ENCODE peak calls at places on chromosomes 16 and 17, in four cellular contexts. K is left ventricle myocardium inferior, D is cardiac muscle cell, O is spleen. M is an unnamed sample.

GRCh38 chr17:73122953-73123605 is 30.6 kb upstream of the SLC39A11 start:
- DNase-seq in D (no peak), K (no peak), O (no peak), M (no peak)

GRCh38 chr17:79038545-79039135 is 14.7 kb downstream of the C1QTNF1 start:
- DNase-seq in D (no peak), O (peak; percentile 41), K (no peak), M (no peak)

GRCh38 chr17:67434061-67434525 is 57.0 kb downstream of the PITPNC1 start:
- DNase-seq in K (peak; percentile 54), O (peak; percentile 80), D (no peak), M (peak; percentile 64)

GRCh38 chr17:77054926-77055325 is 85.8 kb upstream of the SEC14L1 start:
- DNase-seq in K (no peak), D (no peak), O (no peak), M (no peak)

GRCh38 chr16:26762596-26762995 is 304.1 kb upstream of the C16orf82 start:
- DNase-seq in K (no peak), D (peak; percentile 52), O (no peak), M (no peak)

GRCh38 chr16:84647830-84648594 is at the start of gene KLHL36:
- DNase-seq in O (peak; percentile 94), K (peak; percentile 69), D (peak; percentile 67), M (peak; percentile 81)

GRCh38 chr17:31548709-31549108 is 157.2 kb downstream of the RAB11FIP4 start:
- DNase-seq in D (no peak), O (peak; percentile 51), K (no peak), M (no peak)

GRCh38 chr17:17205368-17206148 is 575 bp downstream of the PLD6 start:
- DNase-seq in K (peak; percentile 55), D (no peak), O (peak; percentile 91), M (peak; percentile 81)

GRCh38 chr17:10034719-10035475 is 129.8 kb upstream of the RCVRN start:
- DNase-seq in O (peak; percentile 69), D (no peak), K (no peak), M (no peak)

GRCh38 chr17:46191332-46192210 is 1.7 kb downstream of the KANSL1 start:
- DNase-seq in K (no peak), D (peak; percentile 71), O (no peak), M (no peak)

GRCh38 chr17:80846932-80847331 is 144.7 kb upstream of the CHMP6 start:
- DNase-seq in O (peak; percentile 58), D (no peak), K (no peak), M (peak; percentile 41)
- H3K4me1 ChIP-seq in O (peaks cover 29% of the 10 kb centered on the region), D (no peaks in the 10 kb centered on the region), K (no peaks in the 10 kb centered on the region), M (no peaks in the 10 kb centered on the region)

DNA sequence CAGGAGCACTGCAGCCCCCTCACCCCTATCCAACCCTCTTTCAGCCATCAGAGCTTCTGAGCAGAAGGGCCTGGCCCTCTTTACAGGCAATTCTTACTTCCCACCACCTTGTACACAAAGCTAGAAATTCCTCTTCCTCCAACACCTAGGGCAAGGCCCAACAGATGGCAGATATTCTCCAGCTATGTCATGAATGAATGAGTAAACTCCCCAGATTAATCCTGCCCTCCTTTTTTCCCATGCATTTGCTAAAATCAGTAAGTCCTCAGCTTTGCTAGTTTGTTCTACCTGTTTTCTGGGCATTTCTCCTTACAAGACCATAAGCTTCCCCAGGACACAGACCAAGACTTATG is 20.4 kb upstream of the MRPS23 start:
- DNase-seq in O (no peak), K (no peak), D (no peak), M (no peak)
- H3K4me3 ChIP-seq in O (no peak overlapping the region), K (no peak overlapping the region), D (no peak overlapping the region), M (no peak overlapping the region)

DNA sequence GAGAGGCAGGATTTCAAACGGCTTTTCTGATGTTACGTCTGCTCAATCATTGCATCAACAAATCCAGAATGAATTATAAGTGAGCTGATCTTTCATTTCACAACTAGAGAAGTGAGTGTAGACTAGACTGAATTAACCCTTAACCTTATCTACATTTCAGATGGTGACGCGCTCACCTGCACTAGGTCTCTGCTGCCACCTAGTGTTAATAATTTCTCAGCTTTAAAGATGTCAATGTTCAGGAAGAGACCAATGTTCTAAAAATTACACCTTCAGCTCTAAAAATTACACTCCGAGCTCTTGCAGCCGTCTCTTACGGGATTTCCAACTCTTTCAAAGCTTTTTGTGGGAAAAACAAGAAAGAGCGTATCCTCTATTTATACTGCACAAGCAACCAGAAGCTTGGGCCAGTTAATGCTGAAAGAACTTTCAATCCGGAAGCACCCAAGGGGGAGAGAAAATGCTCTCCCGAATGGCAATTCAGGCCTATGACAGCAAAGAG is 88.2 kb upstream of the FA2H start:
- DNase-seq in O (no peak), D (peak; percentile 60), K (no peak), M (no peak)
- H3K27ac ChIP-seq in O (no peak overlapping the region), D (no peak overlapping the region), K (no peak overlapping the region), M (no peak overlapping the region)

GRCh38 chr16:49457196-49457595 is 83.6 kb downstream of the C16orf78 start:
- DNase-seq in O (peak; percentile 33), K (no peak), D (no peak), M (no peak)
- H3K4me1 ChIP-seq in O (peaks cover 10% of the 10 kb centered on the region), K (peaks cover 7% of the 10 kb centered on the region), D (no peaks in the 10 kb centered on the region), M (no peaks in the 10 kb centered on the region)

DNA sequence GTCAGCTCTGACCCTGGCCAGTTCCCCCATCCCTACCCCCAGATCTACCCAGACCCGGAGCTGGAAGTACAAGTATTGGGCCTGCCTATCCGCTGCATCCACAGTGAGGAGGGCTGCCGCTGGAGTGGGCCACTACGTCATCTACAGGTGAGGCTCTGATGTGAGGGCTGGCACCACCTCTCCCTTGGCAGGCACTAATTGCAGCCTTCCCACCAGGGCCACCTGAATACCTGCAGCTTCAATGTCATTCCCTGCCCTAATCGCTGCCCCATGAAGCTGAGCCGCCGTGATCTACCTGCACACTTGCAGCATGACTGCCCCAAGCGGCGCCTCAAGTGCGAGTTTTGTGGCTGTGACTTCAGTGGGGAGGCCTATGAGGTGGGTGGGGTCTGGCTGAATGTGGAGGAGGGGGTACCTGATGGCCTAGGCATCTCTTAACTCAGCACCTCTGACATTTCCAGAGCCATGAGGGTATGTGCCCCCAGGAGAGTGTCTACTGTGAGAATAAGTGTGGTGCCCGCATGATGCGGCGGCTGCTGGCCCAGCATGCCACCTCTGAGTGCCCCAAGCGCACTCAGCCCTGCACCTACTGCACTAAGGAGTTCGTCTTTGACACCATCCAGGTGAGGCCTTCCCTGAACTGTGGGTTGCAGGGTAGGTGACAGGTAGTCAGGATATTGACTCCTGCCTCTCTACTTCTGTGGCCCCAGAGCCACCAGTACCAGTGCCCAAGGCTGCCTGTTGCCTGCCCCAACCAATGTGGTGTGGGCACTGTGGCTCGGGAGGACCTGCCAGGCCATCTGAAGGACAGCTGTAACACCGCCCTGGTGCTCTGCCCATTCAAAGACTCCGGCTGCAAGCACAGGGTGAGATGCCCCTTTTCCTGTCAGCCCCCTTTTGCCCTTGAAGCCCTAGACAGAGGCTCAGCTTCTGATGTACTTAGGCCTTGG is 4.3 kb downstream of the TRAF4 start:
- DNase-seq in K (no peak), D (no peak), O (peak; percentile 74), M (no peak)
- H3K4me3 ChIP-seq in K (no peak overlapping the region), D (no peak overlapping the region), O (no peak overlapping the region), M (no peak overlapping the region)

DNA sequence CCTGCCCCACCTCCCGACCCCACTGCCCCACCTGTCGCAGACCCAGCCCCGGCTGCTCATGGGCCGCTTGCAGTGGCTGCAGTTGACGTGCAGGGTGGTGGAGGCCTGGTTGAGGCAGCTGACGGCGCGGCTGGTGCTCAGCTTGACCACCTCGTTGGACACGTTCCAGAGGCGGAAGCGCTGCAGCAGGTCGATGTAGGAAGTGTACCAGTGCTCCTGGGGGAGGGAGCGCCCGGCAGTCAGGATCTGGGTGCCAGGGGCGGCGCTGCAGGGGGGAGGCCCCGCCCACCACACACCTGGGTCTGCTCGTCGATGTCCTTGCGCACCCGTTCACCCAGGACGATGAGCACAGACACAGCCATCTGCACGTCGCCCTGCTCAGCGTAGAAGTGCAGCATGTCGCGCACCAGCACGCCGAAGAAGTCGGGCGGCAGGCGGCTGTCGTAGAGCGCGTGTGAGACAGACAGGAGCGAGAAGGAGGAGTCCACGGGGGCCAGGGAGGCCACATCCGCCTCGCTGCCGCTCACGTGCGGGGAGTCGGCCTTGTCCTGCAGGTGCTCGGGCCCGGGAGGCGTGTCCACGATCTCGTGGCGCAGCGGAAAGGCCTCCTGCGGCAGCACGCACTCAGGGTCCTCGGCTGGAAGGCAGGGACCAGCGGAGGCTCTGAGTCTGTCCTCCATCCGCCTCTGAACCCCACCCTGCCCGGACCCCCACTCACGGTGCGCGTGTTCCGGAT is 995 bp upstream of the JMJD8 start:
- DNase-seq in O (peak; percentile 89), K (no peak), D (no peak), M (no peak)
- H3K27ac ChIP-seq in O (peak overlapping the region; percentile 88), K (peak overlapping the region; percentile 85), D (peak overlapping the region; percentile 68), M (peak overlapping the region; percentile 68)

GRCh38 chr16:3876160-3876559 is 4.4 kb downstream of the CREBBP start:
- DNase-seq in D (no peak), O (no peak), K (no peak), M (no peak)
- H3K4me1 ChIP-seq in D (peaks cover 69% of the 10 kb centered on the region), O (peaks cover 85% of the 10 kb centered on the region), K (peaks cover 89% of the 10 kb centered on the region), M (peaks cover 27% of the 10 kb centered on the region)